ENCODE peak calls at places on chromosome 19, in seven cellular contexts. W, K, U, I, M, Z and F are unnamed samples.
A peak's percentile ranks its signal among the peaks of the same experiment; 100 is the strongest.

GRCh38 chr19:2815191-2815614 is 4.5 kb upstream of the ZNF554 start:
- DNase-seq in W (no peak), K (no peak), U (no peak), I (no peak), M (no peak), Z (no peak), F (no peak)

GRCh38 chr19:1073063-1073955 is 6.3 kb downstream of the ARHGAP45 start:
- DNase-seq in W (no peak), K (no peak), U (no peak), I (no peak), M (no peak), Z (no peak), F (no peak)

GRCh38 chr19:46299004-46299509 is 2.2 kb downstream of the HIF3A start:
- DNase-seq in W (peak; percentile 84), K (no peak), U (peak; percentile 98), I (peak; percentile 74), M (peak; percentile 97), Z (no peak), F (peak; percentile 27)

GRCh38 chr19:17519967-17520366 is 8.5 kb downstream of the PGLS start:
- DNase-seq in W (no peak), K (no peak), U (peak; percentile 42), I (no peak), M (no peak), Z (no peak), F (no peak)

GRCh38 chr19:48090281-48090802 is 20.3 kb downstream of the PLA2G4C start:
- DNase-seq in W (peak; percentile 64), K (no peak), U (no peak), I (no peak), M (no peak), Z (no peak), F (peak; percentile 82)

GRCh38 chr19:33254245-33254824 is 28.7 kb upstream of the SLC7A10 start:
- DNase-seq in W (no peak), K (no peak), U (no peak), I (no peak), M (no peak), Z (no peak), F (no peak)

GRCh38 chr19:11374449-11375142 is at the start of gene SWSAP1:
- DNase-seq in W (peak; percentile 100), K (peak; percentile 92), U (peak; percentile 100), I (peak; percentile 97), M (peak; percentile 99), Z (peak; percentile 100), F (peak; percentile 99)

GRCh38 chr19:45528744-45529453 is 21.6 kb downstream of the VASP start:
- DNase-seq in W (peak; percentile 24), K (no peak), U (peak; percentile 23), I (no peak), M (no peak), Z (peak; percentile 97), F (no peak)